ENCODE peak calls at places on chromosomes 16 and 17, in seven cellular contexts. A is PC-3; G is ascending aorta; B is cardiac muscle cell; Z is PC-9; V is CD8-positive, alpha-beta T cell; K is IMR-90. W is an unnamed sample.

GRCh38 chr16:29848420-29849297 is 14.4 kb downstream of the CDIPT start:
- DNase-seq in A (peak; percentile 59), G (peak; percentile 84), B (peak; percentile 74), Z (no peak), V (peak; percentile 87), K (peak; percentile 63), W (peak; percentile 34)

GRCh38 chr16:75476817-75477216 is 12.3 kb upstream of the TMEM170A start:
- DNase-seq in A (peak; percentile 48), G (no peak), B (no peak), Z (peak; percentile 50), V (no peak), K (no peak), W (no peak)

GRCh38 chr17:43846963-43847369 is at the start of gene CD300LG:
- DNase-seq in A (no peak), G (no peak), B (no peak), Z (no peak), V (no peak), K (no peak), W (no peak)

GRCh38 chr16:17468611-17469010 is 2.1 kb downstream of the XYLT1 start:
- DNase-seq in A (no peak), G (no peak), B (no peak), Z (no peak), V (no peak), K (no peak), W (no peak)

GRCh38 chr17:47615766-47616424 is 33.8 kb upstream of the KPNB1 start:
- DNase-seq in A (peak; percentile 92), G (no peak), B (peak; percentile 70), Z (peak; percentile 49), V (no peak), K (peak; percentile 62), W (no peak)

GRCh38 chr16:27432600-27432957 is 30.6 kb downstream of the IL21R start:
- DNase-seq in A (peak; percentile 4), G (peak; percentile 38), B (peak; percentile 41), Z (no peak), V (no peak), K (peak; percentile 82), W (no peak)

GRCh38 chr17:37818689-37819088 is 73.8 kb upstream of the HNF1B start:
- DNase-seq in A (peak; percentile 87), G (no peak), B (no peak), Z (peak; percentile 77), V (no peak), K (peak; percentile 89), W (no peak)

GRCh38 chr16:87580855-87581261 is 21.4 kb upstream of the JPH3 start:
- DNase-seq in A (peak; percentile 12), G (no peak), B (peak; percentile 78), Z (peak; percentile 25), V (no peak), K (peak; percentile 46), W (no peak)

GRCh38 chr17:79624658-79625478 is 14.0 kb upstream of the RBFOX3 start:
- DNase-seq in A (no peak), G (peak; percentile 11), B (no peak), Z (no peak), V (peak; percentile 3), K (no peak), W (peak; percentile 45)

GRCh38 chr16:25257504-25257955 is at the start of gene ZKSCAN2:
- DNase-seq in A (peak; percentile 84), G (peak; percentile 93), B (peak; percentile 94), Z (peak; percentile 72), V (peak; percentile 77), K (peak; percentile 86), W (peak; percentile 91)

GRCh38 chr16:85975421-85976100 is 76.6 kb downstream of the IRF8 start:
- DNase-seq in A (no peak), G (no peak), B (no peak), Z (no peak), V (no peak), K (no peak), W (no peak)

GRCh38 chr17:22171631-22172030 is 479.3 kb downstream of the KCNJ18 start:
- DNase-seq in A (no peak), G (no peak), B (no peak), Z (no peak), V (no peak), K (no peak), W (no peak)

GRCh38 chr17:28812980-28813377 is 29.6 kb downstream of the FAM222B start:
- DNase-seq in A (no peak), G (no peak), B (no peak), Z (no peak), V (no peak), K (peak; percentile 71), W (no peak)

GRCh38 chr16:56672761-56673536 is 3.3 kb downstream of the MT1H start:
- DNase-seq in A (peak; percentile 56), G (no peak), B (no peak), Z (no peak), V (no peak), K (peak; percentile 56), W (no peak)

GRCh38 chr17:57420674-57421392 is 164.5 kb downstream of the MSI2 start:
- DNase-seq in A (no peak), G (no peak), B (no peak), Z (no peak), V (no peak), K (no peak), W (no peak)

GRCh38 chr17:15649861-15650391 is 30.4 kb upstream of the FBXW10B start:
- DNase-seq in A (peak; percentile 94), G (peak; percentile 78), B (peak; percentile 43), Z (peak; percentile 79), V (no peak), K (peak; percentile 55), W (peak; percentile 49)

GRCh38 chr16:50372611-50373344 is 4.0 kb upstream of the BRD7 start:
- DNase-seq in A (peak; percentile 55), G (peak; percentile 85), B (no peak), Z (peak; percentile 53), V (no peak), K (peak; percentile 61), W (peak; percentile 68)

GRCh38 chr17:32483451-32484019 is 3.3 kb upstream of the CDK5R1 start:
- DNase-seq in A (peak; percentile 25), G (peak; percentile 87), B (peak; percentile 90), Z (peak; percentile 53), V (peak; percentile 38), K (peak; percentile 61), W (no peak)

GRCh38 chr17:35084987-35085386 is 21.5 kb upstream of the RFFL start:
- DNase-seq in A (peak; percentile 93), G (no peak), B (no peak), Z (peak; percentile 94), V (no peak), K (peak; percentile 72), W (no peak)

GRCh38 chr17:3603119-3603869 is 5.9 kb downstream of the TRPV1 start:
- DNase-seq in A (peak; percentile 91), G (no peak), B (peak; percentile 51), Z (peak; percentile 88), V (no peak), K (peak; percentile 84), W (no peak)

GRCh38 chr16:81437860-81438259 is 6.7 kb upstream of the CMIP start:
- DNase-seq in A (peak; percentile 16), G (no peak), B (no peak), Z (no peak), V (no peak), K (no peak), W (no peak)

DNA sequence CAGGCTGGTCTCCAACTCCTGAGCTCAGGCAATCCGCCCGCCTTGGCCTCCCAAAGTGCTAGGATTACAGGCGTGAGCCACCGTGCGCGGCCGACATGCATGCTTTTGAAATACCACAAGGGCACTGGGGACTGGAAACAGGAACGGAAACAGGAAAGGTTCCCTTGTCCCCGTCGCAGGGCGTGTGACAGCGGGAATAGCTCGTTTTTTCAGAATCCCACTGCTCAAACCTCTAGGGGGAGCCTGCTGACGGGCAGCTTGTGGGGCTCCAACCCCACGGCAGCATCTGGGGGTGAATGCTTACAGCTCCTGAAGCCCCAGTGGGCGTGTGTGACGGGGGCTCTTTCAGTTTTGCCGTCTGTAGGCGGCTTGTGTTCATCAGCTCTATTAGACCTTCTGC is 18.8 kb upstream of the ASGR2 start:
- DNase-seq in A (no peak), G (peak; percentile 73), B (peak; percentile 17), Z (no peak), V (peak; percentile 46), K (no peak), W (no peak)
- H3K4me3 ChIP-seq in A (no peak overlapping the region), G (no peak overlapping the region), B (no peak overlapping the region), Z (no peak overlapping the region), V (no peak overlapping the region), K (no peak overlapping the region), W (no peak overlapping the region)

DNA sequence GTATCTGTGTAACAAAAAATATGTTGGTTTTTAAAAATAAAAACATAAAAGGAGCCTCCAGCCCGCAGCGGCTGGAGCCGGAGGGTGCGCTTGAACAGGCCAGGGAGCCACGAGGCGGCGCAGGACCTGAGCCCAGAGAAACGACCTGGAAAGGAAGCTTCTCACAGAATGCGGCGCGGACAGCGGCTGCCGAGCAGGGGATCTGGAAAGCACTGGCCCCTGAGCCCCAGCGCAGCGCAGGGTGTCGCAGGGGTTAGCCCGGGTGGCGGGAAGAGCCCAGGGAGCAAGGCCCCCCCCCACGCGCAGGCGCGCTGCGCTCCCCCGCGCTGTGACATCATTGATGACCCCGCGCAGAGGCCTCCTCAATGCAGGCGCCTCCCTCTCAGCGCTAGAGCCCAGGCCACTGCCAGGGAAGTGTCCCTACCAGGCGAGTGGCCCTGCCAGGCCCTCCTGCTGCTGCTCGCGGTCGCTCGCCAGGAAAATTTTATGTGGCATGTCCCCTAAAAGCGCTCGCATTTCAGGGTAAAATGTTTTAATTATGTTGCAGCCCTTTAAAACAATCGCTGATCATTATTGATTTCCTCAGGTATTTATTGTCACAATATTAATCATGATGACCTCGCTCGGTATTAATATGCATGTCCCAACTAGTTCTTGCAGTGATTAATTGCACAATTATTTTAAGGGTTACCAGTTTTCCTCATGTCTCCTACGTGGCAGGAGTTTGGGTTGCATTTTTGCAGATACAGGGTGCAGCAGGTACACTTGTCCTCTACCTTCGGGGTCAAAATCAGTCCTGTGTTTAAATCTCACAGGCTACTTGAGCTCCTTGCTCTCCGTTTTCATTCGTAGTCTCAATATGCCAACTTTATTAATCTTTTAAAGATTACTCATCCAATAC is 134.2 kb downstream of the USP22 start:
- DNase-seq in A (peak; percentile 89), G (peak; percentile 90), B (peak; percentile 89), Z (peak; percentile 72), V (peak; percentile 72), K (peak; percentile 53), W (peak; percentile 87)
- H3K4me3 ChIP-seq in A (peak overlapping the region; percentile 62), G (peak overlapping the region; percentile 64), B (peak overlapping the region; percentile 7), Z (peak overlapping the region; percentile 51), V (peak overlapping the region; percentile 60), K (peak overlapping the region; percentile 63), W (peak overlapping the region; percentile 62)

GRCh38 chr17:17700251-17700969 is 19.2 kb downstream of the RAI1 start:
- DNase-seq in A (no peak), G (no peak), B (no peak), Z (no peak), V (no peak), K (no peak), W (no peak)
- H3K4me3 ChIP-seq in A (no peak overlapping the region), G (peak overlapping the region; percentile 61), B (peak overlapping the region; percentile 25), Z (no peak overlapping the region), V (no peak overlapping the region), K (no peak overlapping the region), W (peak overlapping the region; percentile 38)

DNA sequence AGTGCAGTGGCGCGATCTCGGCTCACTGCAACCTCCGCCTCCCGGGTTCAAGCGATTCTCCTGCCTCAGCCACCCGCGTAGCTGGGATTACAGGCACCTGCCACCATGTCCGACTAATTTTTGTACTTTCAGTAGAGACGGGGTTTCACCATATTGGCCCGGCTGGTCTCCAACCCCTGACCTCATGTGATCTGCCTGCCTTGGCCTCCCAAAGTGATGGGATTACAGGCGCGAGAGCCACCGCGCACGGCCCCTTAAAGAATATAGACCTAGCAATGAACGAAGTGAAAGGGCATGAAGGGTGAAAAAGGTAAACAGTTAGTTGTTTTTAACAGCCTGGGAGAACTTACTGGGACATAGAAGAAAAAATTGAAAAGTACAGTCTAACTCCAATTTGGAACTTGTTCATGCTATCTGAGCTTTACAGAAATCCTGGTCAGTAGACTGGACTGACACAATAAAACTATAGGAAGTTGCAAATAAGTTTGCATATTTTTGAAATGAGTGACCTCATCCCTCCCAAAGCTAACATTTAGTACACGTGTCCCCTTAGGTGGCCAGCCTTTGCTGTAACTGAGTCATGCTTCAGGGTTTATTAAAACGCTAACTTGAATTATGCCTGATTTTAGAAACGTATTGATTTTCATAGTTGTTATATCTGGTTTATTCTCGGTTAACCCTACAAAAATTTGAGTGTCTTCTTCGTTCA is 1.8 kb downstream of the COG1 start:
- DNase-seq in A (peak; percentile 80), G (no peak), B (no peak), Z (no peak), V (no peak), K (peak; percentile 90), W (no peak)
- H3K4me3 ChIP-seq in A (peak overlapping the region; percentile 60), G (no peak overlapping the region), B (no peak overlapping the region), Z (no peak overlapping the region), V (no peak overlapping the region), K (no peak overlapping the region), W (no peak overlapping the region)